ENCODE peak calls at places on chromosomes 2 and 18, in ten cellular contexts. One of them, this sample, is unnamed.

GRCh38 chr2:42077343-42077742 is 29.5 kb downstream of the PKDCC start:
- DNase-seq in neural crest cell: no peak
- DNase-seq in GM20000: no peak
- DNase-seq in fibroblast of the aortic adventitia: no peak
- DNase-seq in left ventricle myocardium inferior: no peak
- DNase-seq in AG09319: no peak
- DNase-seq in stomach: no peak
- DNase-seq in tibial artery: no peak
- DNase-seq in GM13977: no peak
- DNase-seq in HFFc6: no peak
- DNase-seq in this sample: peak; percentile 59

GRCh38 chr2:101018934-101019333 is 16.8 kb downstream of the RPL31 start:
- DNase-seq in left ventricle myocardium inferior: no peak
- DNase-seq in GM13977: no peak
- DNase-seq in AG09319: no peak
- DNase-seq in tibial artery: no peak
- DNase-seq in neural crest cell: no peak
- DNase-seq in fibroblast of the aortic adventitia: no peak
- DNase-seq in HFFc6: no peak
- DNase-seq in stomach: no peak
- DNase-seq in GM20000: no peak
- DNase-seq in this sample: no peak

GRCh38 chr2:40148344-40148743 is 303.5 kb downstream of the SLC8A1 start:
- DNase-seq in AG09319: no peak
- DNase-seq in stomach: no peak
- DNase-seq in fibroblast of the aortic adventitia: no peak
- DNase-seq in HFFc6: no peak
- DNase-seq in tibial artery: no peak
- DNase-seq in neural crest cell: no peak
- DNase-seq in GM13977: no peak
- DNase-seq in left ventricle myocardium inferior: no peak
- DNase-seq in GM20000: no peak
- DNase-seq in this sample: no peak

GRCh38 chr2:131367352-131367751 is 3.4 kb upstream of the RAB6D start:
- DNase-seq in GM13977: no peak
- DNase-seq in HFFc6: no peak
- DNase-seq in left ventricle myocardium inferior: no peak
- DNase-seq in AG09319: no peak
- DNase-seq in stomach: no peak
- DNase-seq in tibial artery: no peak
- DNase-seq in neural crest cell: no peak
- DNase-seq in GM20000: no peak
- DNase-seq in fibroblast of the aortic adventitia: no peak
- DNase-seq in this sample: no peak

GRCh38 chr2:78913284-78913683 is 112.2 kb upstream of the REG3G start:
- DNase-seq in stomach: no peak
- DNase-seq in HFFc6: no peak
- DNase-seq in left ventricle myocardium inferior: no peak
- DNase-seq in tibial artery: no peak
- DNase-seq in AG09319: no peak
- DNase-seq in GM13977: no peak
- DNase-seq in neural crest cell: no peak
- DNase-seq in fibroblast of the aortic adventitia: no peak
- DNase-seq in GM20000: no peak
- DNase-seq in this sample: no peak

GRCh38 chr2:219851801-219852481 is 224.5 kb downstream of the SLC4A3 start:
- DNase-seq in HFFc6: peak; percentile 47
- DNase-seq in neural crest cell: no peak
- DNase-seq in stomach: no peak
- DNase-seq in GM20000: no peak
- DNase-seq in tibial artery: no peak
- DNase-seq in GM13977: no peak
- DNase-seq in left ventricle myocardium inferior: peak; percentile 18
- DNase-seq in fibroblast of the aortic adventitia: peak; percentile 15
- DNase-seq in AG09319: no peak
- DNase-seq in this sample: no peak

GRCh38 chr2:111898703-111899514 is 502 bp downstream of the MERTK start:
- DNase-seq in HFFc6: no peak
- DNase-seq in neural crest cell: no peak
- DNase-seq in left ventricle myocardium inferior: peak; percentile 41
- DNase-seq in stomach: peak; percentile 34
- DNase-seq in GM13977: peak; percentile 35
- DNase-seq in tibial artery: no peak
- DNase-seq in AG09319: no peak
- DNase-seq in GM20000: peak; percentile 51
- DNase-seq in fibroblast of the aortic adventitia: no peak
- DNase-seq in this sample: no peak

GRCh38 chr2:151713291-151713903 is 20.9 kb downstream of the NEB start:
- DNase-seq in stomach: no peak
- DNase-seq in AG09319: no peak
- DNase-seq in left ventricle myocardium inferior: no peak
- DNase-seq in tibial artery: no peak
- DNase-seq in neural crest cell: no peak
- DNase-seq in GM13977: peak; percentile 28
- DNase-seq in GM20000: peak; percentile 12
- DNase-seq in HFFc6: no peak
- DNase-seq in fibroblast of the aortic adventitia: no peak
- DNase-seq in this sample: no peak

GRCh38 chr2:149184994-149185393 is 145.4 kb upstream of the LYPD6 start:
- DNase-seq in AG09319: no peak
- DNase-seq in neural crest cell: no peak
- DNase-seq in stomach: no peak
- DNase-seq in tibial artery: no peak
- DNase-seq in GM20000: no peak
- DNase-seq in GM13977: no peak
- DNase-seq in HFFc6: no peak
- DNase-seq in left ventricle myocardium inferior: no peak
- DNase-seq in fibroblast of the aortic adventitia: no peak
- DNase-seq in this sample: no peak

GRCh38 chr18:48222118-48222517 is 187.1 kb downstream of the ZBTB7C start:
- DNase-seq in GM20000: no peak
- DNase-seq in stomach: peak; percentile 52
- DNase-seq in fibroblast of the aortic adventitia: peak; percentile 27
- DNase-seq in AG09319: no peak
- DNase-seq in tibial artery: no peak
- DNase-seq in left ventricle myocardium inferior: peak; percentile 40
- DNase-seq in GM13977: no peak
- DNase-seq in neural crest cell: no peak
- DNase-seq in HFFc6: no peak
- DNase-seq in this sample: no peak

GRCh38 chr2:66960161-66960560 is 437.0 kb upstream of the ETAA1 start:
- DNase-seq in HFFc6: no peak
- DNase-seq in AG09319: no peak
- DNase-seq in GM20000: no peak
- DNase-seq in GM13977: no peak
- DNase-seq in tibial artery: no peak
- DNase-seq in stomach: no peak
- DNase-seq in fibroblast of the aortic adventitia: no peak
- DNase-seq in neural crest cell: no peak
- DNase-seq in left ventricle myocardium inferior: peak; percentile 22
- DNase-seq in this sample: no peak

GRCh38 chr2:109225170-109225775 is 96.3 kb downstream of the SH3RF3 start:
- DNase-seq in fibroblast of the aortic adventitia: no peak
- DNase-seq in left ventricle myocardium inferior: no peak
- DNase-seq in HFFc6: no peak
- DNase-seq in neural crest cell: no peak
- DNase-seq in GM13977: no peak
- DNase-seq in AG09319: no peak
- DNase-seq in tibial artery: no peak
- DNase-seq in GM20000: no peak
- DNase-seq in stomach: no peak
- DNase-seq in this sample: no peak

GRCh38 chr2:109226128-109226527 is 97.1 kb downstream of the SH3RF3 start:
- DNase-seq in neural crest cell: no peak
- DNase-seq in left ventricle myocardium inferior: no peak
- DNase-seq in fibroblast of the aortic adventitia: no peak
- DNase-seq in GM20000: no peak
- DNase-seq in HFFc6: no peak
- DNase-seq in tibial artery: no peak
- DNase-seq in AG09319: no peak
- DNase-seq in GM13977: no peak
- DNase-seq in stomach: no peak
- DNase-seq in this sample: no peak

GRCh38 chr2:109223490-109223889 is 94.5 kb downstream of the SH3RF3 start:
- DNase-seq in GM13977: no peak
- DNase-seq in fibroblast of the aortic adventitia: no peak
- DNase-seq in GM20000: no peak
- DNase-seq in tibial artery: no peak
- DNase-seq in neural crest cell: no peak
- DNase-seq in stomach: no peak
- DNase-seq in AG09319: no peak
- DNase-seq in left ventricle myocardium inferior: no peak
- DNase-seq in HFFc6: no peak
- DNase-seq in this sample: no peak

GRCh38 chr2:109222422-109222821 is 93.4 kb downstream of the SH3RF3 start:
- DNase-seq in fibroblast of the aortic adventitia: no peak
- DNase-seq in left ventricle myocardium inferior: no peak
- DNase-seq in HFFc6: no peak
- DNase-seq in GM20000: no peak
- DNase-seq in stomach: no peak
- DNase-seq in tibial artery: no peak
- DNase-seq in AG09319: no peak
- DNase-seq in neural crest cell: no peak
- DNase-seq in GM13977: no peak
- DNase-seq in this sample: no peak

GRCh38 chr2:109222825-109223471 is 93.9 kb downstream of the SH3RF3 start:
- DNase-seq in tibial artery: no peak
- DNase-seq in neural crest cell: no peak
- DNase-seq in HFFc6: no peak
- DNase-seq in GM13977: no peak
- DNase-seq in left ventricle myocardium inferior: no peak
- DNase-seq in fibroblast of the aortic adventitia: no peak
- DNase-seq in stomach: no peak
- DNase-seq in AG09319: no peak
- DNase-seq in GM20000: no peak
- DNase-seq in this sample: no peak
- TF ChIP-seq CTCF in tibial artery: no peak
- TF ChIP-seq CTCF in neural crest cell: no peak
- TF ChIP-seq CTCF in HFFc6: no peak
- TF ChIP-seq CTCF in GM13977: no peak
- TF ChIP-seq CTCF in left ventricle myocardium inferior: peak; percentile 15
- TF ChIP-seq CTCF in fibroblast of the aortic adventitia: no peak
- TF ChIP-seq CTCF in stomach: no peak
- TF ChIP-seq CTCF in AG09319: no peak
- TF ChIP-seq CTCF in GM20000: no peak
- TF ChIP-seq CTCF in this sample: peak; percentile 66

GRCh38 chr2:205696541-205697441 is 14.5 kb downstream of the NRP2 start:
- DNase-seq in AG09319: no peak
- DNase-seq in left ventricle myocardium inferior: no peak
- DNase-seq in stomach: no peak
- DNase-seq in HFFc6: no peak
- DNase-seq in fibroblast of the aortic adventitia: no peak
- DNase-seq in GM20000: no peak
- DNase-seq in GM13977: no peak
- DNase-seq in tibial artery: no peak
- DNase-seq in neural crest cell: no peak
- DNase-seq in this sample: peak; percentile 49
- TF ChIP-seq CTCF in AG09319: peak; percentile 29
- TF ChIP-seq CTCF in left ventricle myocardium inferior: peak; percentile 36
- TF ChIP-seq CTCF in stomach: no peak
- TF ChIP-seq CTCF in HFFc6: peak; percentile 39
- TF ChIP-seq CTCF in fibroblast of the aortic adventitia: peak; percentile 21
- TF ChIP-seq CTCF in GM20000: no peak
- TF ChIP-seq CTCF in GM13977: no peak
- TF ChIP-seq CTCF in tibial artery: no peak
- TF ChIP-seq CTCF in neural crest cell: peak; percentile 51
- TF ChIP-seq CTCF in this sample: peak; percentile 64

GRCh38 chr2:199956062-199956380 is 639 bp downstream of the MAIP1 start:
- DNase-seq in stomach: no peak
- DNase-seq in fibroblast of the aortic adventitia: no peak
- DNase-seq in AG09319: no peak
- DNase-seq in HFFc6: no peak
- DNase-seq in GM13977: no peak
- DNase-seq in left ventricle myocardium inferior: no peak
- DNase-seq in GM20000: no peak
- DNase-seq in tibial artery: no peak
- DNase-seq in neural crest cell: peak; percentile 5
- DNase-seq in this sample: no peak

GRCh38 chr2:199958014-199958413 is 2.6 kb downstream of the MAIP1 start:
- DNase-seq in GM20000: no peak
- DNase-seq in GM13977: no peak
- DNase-seq in AG09319: no peak
- DNase-seq in stomach: no peak
- DNase-seq in fibroblast of the aortic adventitia: no peak
- DNase-seq in neural crest cell: no peak
- DNase-seq in left ventricle myocardium inferior: no peak
- DNase-seq in tibial artery: no peak
- DNase-seq in HFFc6: no peak
- DNase-seq in this sample: no peak

GRCh38 chr2:199951023-199951422 is 4.3 kb downstream of the TYW5 start:
- DNase-seq in HFFc6: no peak
- DNase-seq in left ventricle myocardium inferior: no peak
- DNase-seq in stomach: no peak
- DNase-seq in tibial artery: no peak
- DNase-seq in GM20000: no peak
- DNase-seq in AG09319: no peak
- DNase-seq in fibroblast of the aortic adventitia: no peak
- DNase-seq in GM13977: no peak
- DNase-seq in neural crest cell: no peak
- DNase-seq in this sample: no peak

GRCh38 chr2:199955007-199955338 is 318 bp downstream of the TYW5 start:
- DNase-seq in neural crest cell: no peak
- DNase-seq in tibial artery: no peak
- DNase-seq in stomach: no peak
- DNase-seq in fibroblast of the aortic adventitia: no peak
- DNase-seq in left ventricle myocardium inferior: no peak
- DNase-seq in HFFc6: peak; percentile 33
- DNase-seq in GM20000: peak; percentile 75
- DNase-seq in GM13977: peak; percentile 78
- DNase-seq in AG09319: no peak
- DNase-seq in this sample: no peak

GRCh38 chr2:199955339-199956061 is at the start of the genes MAIP1 and TYW5:
- DNase-seq in neural crest cell: peak; percentile 72
- DNase-seq in fibroblast of the aortic adventitia: peak; percentile 87
- DNase-seq in GM13977: peak; percentile 83
- DNase-seq in stomach: peak; percentile 84
- DNase-seq in GM20000: peak; percentile 80
- DNase-seq in left ventricle myocardium inferior: peak; percentile 83
- DNase-seq in AG09319: peak; percentile 51
- DNase-seq in HFFc6: peak; percentile 79
- DNase-seq in tibial artery: peak; percentile 87
- DNase-seq in this sample: peak; percentile 85
- TF ChIP-seq CTCF in neural crest cell: peak; percentile 38
- TF ChIP-seq CTCF in fibroblast of the aortic adventitia: peak; percentile 35
- TF ChIP-seq CTCF in GM13977: peak; percentile 18
- TF ChIP-seq CTCF in stomach: no peak
- TF ChIP-seq CTCF in GM20000: no peak
- TF ChIP-seq CTCF in left ventricle myocardium inferior: peak; percentile 37
- TF ChIP-seq CTCF in AG09319: peak; percentile 25
- TF ChIP-seq CTCF in HFFc6: peak; percentile 53
- TF ChIP-seq CTCF in tibial artery: peak; percentile 17
- TF ChIP-seq CTCF in this sample: peak; percentile 24

DNA sequence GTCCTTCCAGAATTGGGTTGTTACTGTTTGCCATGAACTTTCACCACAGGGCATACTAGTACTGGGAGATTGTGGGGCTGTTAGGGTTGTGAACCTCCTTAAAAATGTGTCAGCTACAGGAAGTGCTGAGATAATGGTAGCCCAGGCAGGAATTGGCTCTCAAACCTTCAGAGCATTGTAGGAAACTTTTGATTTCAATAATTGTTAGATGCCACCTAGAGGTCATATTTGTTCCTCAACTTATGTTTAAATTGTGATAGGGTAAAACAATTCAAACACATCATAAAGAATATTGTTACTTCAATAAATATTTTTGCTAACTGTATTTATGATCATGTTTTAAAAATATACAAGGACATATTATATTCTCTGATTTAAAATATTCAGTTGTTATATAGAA is 594.6 kb downstream of the ADCYAP1 start:
- DNase-seq in HFFc6: no peak
- DNase-seq in fibroblast of the aortic adventitia: peak; percentile 10
- DNase-seq in tibial artery: no peak
- DNase-seq in GM20000: no peak
- DNase-seq in GM13977: no peak
- DNase-seq in AG09319: no peak
- DNase-seq in stomach: no peak
- DNase-seq in neural crest cell: no peak
- DNase-seq in left ventricle myocardium inferior: no peak
- DNase-seq in this sample: no peak
- TF ChIP-seq CTCF in HFFc6: peak; percentile 27
- TF ChIP-seq CTCF in fibroblast of the aortic adventitia: no peak
- TF ChIP-seq CTCF in tibial artery: no peak
- TF ChIP-seq CTCF in GM20000: no peak
- TF ChIP-seq CTCF in GM13977: no peak
- TF ChIP-seq CTCF in AG09319: no peak
- TF ChIP-seq CTCF in stomach: no peak
- TF ChIP-seq CTCF in neural crest cell: peak; percentile 37
- TF ChIP-seq CTCF in left ventricle myocardium inferior: no peak
- TF ChIP-seq CTCF in this sample: peak; percentile 8

This sample was measured in WERI-Rb-1.